ENCODE peak calls at places on chromosomes 7 and 10, in six cellular contexts. T is neuronal stem cell, E is IMR-90, B is mesenchymal stem cell, L is H9, H is H1. C is an unnamed sample.
A peak's percentile ranks its signal among the peaks of the same experiment; 100 is the strongest.

GRCh38 chr10:89427629-89428028 is 13.3 kb downstream of the IFIT5 start:
- DNase-seq in H (no peak), T (no peak), E (peak; percentile 88), L (no peak), B (peak; percentile 52), C (no peak)

GRCh38 chr7:149422914-149423285 is 38.0 kb downstream of the ZNF777 start:
- DNase-seq in H (peak; percentile 78), E (no peak), L (peak; percentile 56), T (no peak), B (no peak), C (no peak)

GRCh38 chr7:127888411-127888810 is 142.8 kb downstream of the LRRC4 start:
- DNase-seq in E (no peak), T (no peak), H (no peak), L (no peak), B (no peak), C (no peak)

GRCh38 chr10:124364674-124365073 is 54.0 kb downstream of the OAT start:
- DNase-seq in H (no peak), B (no peak), L (no peak), E (no peak), T (no peak), C (no peak)

GRCh38 chr10:21002097-21002878 is 105.2 kb upstream of the NEBL start:
- DNase-seq in H (no peak), E (peak; percentile 1), L (no peak), T (no peak), B (no peak), C (no peak)

GRCh38 chr7:75966209-75966961 is 28.0 kb downstream of the TMEM120A start:
- DNase-seq in B (no peak), L (no peak), T (no peak), E (no peak), H (no peak), C (no peak)

GRCh38 chr7:949021-949934 is 5.2 kb downstream of the ADAP1 start:
- DNase-seq in H (no peak), L (peak; percentile 36), T (no peak), B (no peak), E (no peak), C (no peak)

GRCh38 chr10:83062871-83063270 is 1076.4 kb upstream of the GHITM start:
- DNase-seq in E (no peak), H (no peak), B (no peak), T (no peak), L (no peak), C (peak; percentile 68)

GRCh38 chr7:92875171-92875570 is 38.8 kb upstream of the CDK6 start:
- DNase-seq in L (no peak), H (no peak), B (no peak), T (no peak), E (no peak), C (no peak)

GRCh38 chr10:84333864-84334451 is 5.6 kb downstream of the CCSER2 start:
- DNase-seq in H (no peak), L (no peak), B (no peak), E (peak; percentile 55), T (no peak), C (peak; percentile 44)

GRCh38 chr7:106041140-106041717 is 70.9 kb downstream of the SYPL1 start:
- DNase-seq in E (peak; percentile 29), L (peak; percentile 83), H (peak; percentile 80), T (peak; percentile 59), B (peak; percentile 59), C (peak; percentile 87)

GRCh38 chr10:13891542-13892431 is 305.0 kb downstream of the PRPF18 start:
- DNase-seq in H (peak; percentile 67), E (no peak), L (no peak), T (peak; percentile 36), B (no peak), C (peak; percentile 79)

GRCh38 chr10:70337201-70337651 is 45.2 kb downstream of the LRRC20 start:
- DNase-seq in L (no peak), E (peak; percentile 34), T (no peak), H (no peak), B (no peak), C (no peak)

GRCh38 chr7:2530076-2530967 is 10.7 kb downstream of the LFNG start:
- DNase-seq in T (no peak), H (no peak), B (no peak), E (no peak), L (no peak), C (no peak)

GRCh38 chr7:16881809-16882208 is at the start of gene AGR3:
- DNase-seq in B (no peak), E (no peak), T (no peak), L (no peak), H (no peak), C (no peak)

GRCh38 chr10:7243873-7244272 is 167.0 kb downstream of the SFMBT2 start:
- DNase-seq in T (no peak), H (no peak), E (no peak), B (no peak), L (no peak), C (no peak)

GRCh38 chr7:148289630-148290029 is 300.9 kb upstream of the C7orf33 start:
- DNase-seq in T (no peak), L (no peak), E (no peak), B (no peak), H (no peak), C (no peak)

GRCh38 chr10:78756604-78757442 is 311.9 kb upstream of the ZMIZ1 start:
- DNase-seq in T (no peak), H (no peak), B (peak; percentile 99), E (peak; percentile 98), L (no peak), C (peak; percentile 84)

GRCh38 chr7:43782768-43783555 is 24.5 kb downstream of the BLVRA start:
- DNase-seq in B (no peak), H (no peak), L (no peak), T (no peak), E (no peak), C (no peak)

GRCh38 chr10:5036511-5036910 is 32.9 kb upstream of the AKR1C2 start:
- DNase-seq in T (no peak), B (no peak), L (no peak), H (no peak), E (no peak), C (no peak)

GRCh38 chr10:113995201-113995600 is 48.5 kb upstream of the ADRB1 start:
- DNase-seq in L (no peak), T (no peak), H (no peak), E (no peak), B (no peak), C (no peak)

GRCh38 chr10:114002422-114002821 is 41.2 kb upstream of the ADRB1 start:
- DNase-seq in T (no peak), E (no peak), H (no peak), L (no peak), B (no peak), C (peak; percentile 19)

GRCh38 chr10:113997428-113997827 is 46.2 kb upstream of the ADRB1 start:
- DNase-seq in T (no peak), B (no peak), H (no peak), E (no peak), L (no peak), C (no peak)

GRCh38 chr10:114000461-114000860 is 43.2 kb upstream of the ADRB1 start:
- DNase-seq in E (no peak), H (no peak), T (no peak), B (no peak), L (no peak), C (no peak)

GRCh38 chr10:113999520-113999919 is 44.1 kb upstream of the ADRB1 start:
- DNase-seq in T (no peak), H (no peak), E (no peak), B (no peak), L (no peak), C (no peak)
- H2BK15ac ChIP-seq in T (no peak overlapping the region), H (no peak overlapping the region), E (no peak overlapping the region), B (no peak overlapping the region), L (no peak overlapping the region), C (no peak overlapping the region)

GRCh38 chr7:52959878-52960660 is 75.4 kb upstream of the POM121L12 start:
- DNase-seq in B (peak; percentile 6), L (no peak), T (no peak), E (no peak), H (no peak), C (peak; percentile 34)
- H3K4ac ChIP-seq in B (no peak overlapping the region), L (no peak overlapping the region), T (no peak overlapping the region), E (no peak overlapping the region), H (no peak overlapping the region), C (no peak overlapping the region)

GRCh38 chr7:142671506-142671905 is 77.8 kb upstream of the PRSS1 start:
- DNase-seq in B (no peak), T (no peak), H (no peak), E (no peak), L (no peak), C (no peak)
- H2BK15ac ChIP-seq in B (no peak overlapping the region), T (no peak overlapping the region), H (no peak overlapping the region), E (no peak overlapping the region), L (no peak overlapping the region), C (no peak overlapping the region)

GRCh38 chr10:68561804-68562649 is 1.9 kb downstream of the TET1 start:
- DNase-seq in B (peak; percentile 66), T (peak; percentile 42), H (peak; percentile 68), E (no peak), L (peak; percentile 53), C (peak; percentile 69)

GRCh38 chr10:68560916-68561691 is 967 bp downstream of the TET1 start:
- DNase-seq in L (peak; percentile 61), B (peak; percentile 67), T (peak; percentile 35), E (peak; percentile 36), H (peak; percentile 64), C (peak; percentile 70)

GRCh38 chr10:68559872-68560200 is 301 bp upstream of the TET1 start:
- DNase-seq in B (no peak), L (no peak), H (no peak), T (no peak), E (no peak), C (no peak)

GRCh38 chr10:68559251-68559650 is 886 bp upstream of the TET1 start:
- DNase-seq in L (no peak), B (no peak), T (no peak), E (peak; percentile 14), H (no peak), C (no peak)

GRCh38 chr10:68560201-68560915 is at the start of gene TET1:
- DNase-seq in H (peak; percentile 97), E (peak; percentile 59), L (peak; percentile 87), T (peak; percentile 90), B (peak; percentile 78), C (peak; percentile 94)
- H3K4ac ChIP-seq in H (peak within 1 kb of the TSS; percentile 65), E (peak within 1 kb of the TSS; percentile 90), L (no peak within 1 kb of the TSS), T (no peak within 1 kb of the TSS), B (peak within 1 kb of the TSS; percentile 65), C (peak within 1 kb of the TSS; percentile 95)

GRCh38 chr10:47115322-47115721 is 184.7 kb upstream of the GDF10 start:
- DNase-seq in H (peak; percentile 26), E (no peak), B (no peak), L (no peak), T (no peak), C (no peak)
- H2BK15ac ChIP-seq in H (no peak overlapping the region), E (peak overlapping the region; percentile 35), B (no peak overlapping the region), L (no peak overlapping the region), T (no peak overlapping the region), C (no peak overlapping the region)

DNA sequence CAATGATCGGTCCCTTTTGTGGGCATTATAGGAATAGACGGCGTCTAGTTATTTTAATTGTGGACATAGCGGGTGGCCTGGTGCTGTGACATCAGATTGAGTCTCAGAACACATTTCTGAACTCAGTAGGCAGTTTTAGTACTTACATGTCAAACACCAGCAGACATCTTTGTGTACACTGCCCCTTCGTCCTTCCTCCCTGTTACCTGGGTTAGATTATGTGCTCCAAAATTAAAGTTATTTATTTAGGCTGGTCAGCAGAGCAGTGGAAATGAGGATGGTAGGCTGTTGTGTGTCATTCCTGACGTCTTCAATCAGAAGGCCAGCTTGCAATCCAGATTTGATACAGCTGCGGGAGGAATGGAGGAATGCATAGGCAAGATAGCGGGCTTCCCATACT is 3.7 kb downstream of the TCF7L2 start:
- DNase-seq in E (peak; percentile 82), L (no peak), B (peak; percentile 65), H (no peak), T (no peak), C (no peak)
- H3K4ac ChIP-seq in E (peak overlapping the region; percentile 97), L (no peak overlapping the region), B (peak overlapping the region; percentile 73), H (no peak overlapping the region), T (no peak overlapping the region), C (peak overlapping the region; percentile 21)